ENCODE peak calls at places on chromosomes 13 and 19, in seven cellular contexts. U is amniotic stem cell; Z is activated CD4-positive, alpha-beta T cell treated with anti-CD3 and anti-CD28 coated beads, Interleukin-2, amount 50 U/mL, for 24 hours; X is kidney epithelial cell; J is A549; Q is cardiac fibroblast; P is GM19239. B is an unnamed sample.

GRCh38 chr13:106795847-106796246 is 227.9 kb upstream of the ARGLU1 start:
- DNase-seq in J (no peak), U (no peak), Z (no peak), Q (no peak), X (no peak), P (no peak), B (no peak)

GRCh38 chr19:39196860-39197562 is at the start of gene NCCRP1:
- DNase-seq in P (no peak), X (no peak), Q (no peak), J (no peak), Z (no peak), U (no peak), B (no peak)

GRCh38 chr19:6070179-6071102 is 39.9 kb downstream of the RFX2 start:
- DNase-seq in U (no peak), Z (no peak), X (no peak), Q (no peak), P (no peak), J (no peak), B (no peak)

GRCh38 chr13:91347996-91348905 is 764 bp downstream of the MIR17HG start:
- DNase-seq in Z (peak), Q (peak), J (peak), P (peak), U (peak), X (no peak), B (no peak)

GRCh38 chr19:10835089-10835753 is 791 bp downstream of the TMED1 start:
- DNase-seq in U (no peak), Q (no peak), P (peak), Z (no peak), J (no peak), X (peak), B (no peak)

GRCh38 chr13:28117689-28118377 is 17.5 kb upstream of the FLT3 start:
- DNase-seq in J (no peak), P (no peak), Q (peak), Z (no peak), U (no peak), X (no peak), B (no peak)

GRCh38 chr19:55681131-55682087 is 6.4 kb downstream of the EPN1 start:
- DNase-seq in Z (no peak), X (peak), P (no peak), Q (no peak), U (no peak), J (no peak), B (no peak)

GRCh38 chr13:114025432-114026127 is 51.7 kb upstream of the C13orf46 start:
- DNase-seq in X (no peak), Z (no peak), J (no peak), P (no peak), Q (peak), U (no peak), B (no peak)

GRCh38 chr19:41225238-41226052 is 6.4 kb downstream of the AXL start:
- DNase-seq in P (no peak), X (peak), Z (no peak), Q (peak), U (peak), J (peak), B (peak)

GRCh38 chr19:30228726-30229523 is 143.3 kb upstream of the ZNF536 start:
- DNase-seq in X (no peak), Q (peak), P (no peak), Z (no peak), U (no peak), J (peak), B (no peak)

B was measured in T1000.